ENCODE peak calls at places on chromosome 19, in ten cellular contexts. J is CD4-positive, alpha-beta T cell; X is uterus; A is thoracic aorta; S is mesendoderm; O is RWPE1; R is breast epithelium; G is IMR-90; Z is tibial nerve; H is lower lobe of right lung. T is an unnamed sample.

GRCh38 chr19:32702010-32702409 is 10.4 kb downstream of the NUDT19 start:
- DNase-seq in J (no peak), X (no peak), A (no peak), S (peak), O (no peak), R (no peak), G (no peak), Z (no peak), H (no peak), T (no peak)

GRCh38 chr19:29259153-29259552 is 46.2 kb upstream of the UQCRFS1 start:
- DNase-seq in J (no peak), X (no peak), A (no peak), S (peak), O (no peak), R (no peak), G (no peak), Z (no peak), H (no peak), T (no peak)

GRCh38 chr19:23328211-23328610 is 67.1 kb downstream of the ZNF91 start:
- DNase-seq in J (no peak), X (no peak), A (no peak), S (no peak), O (no peak), R (no peak), G (no peak), Z (no peak), H (no peak), T (no peak)

GRCh38 chr19:28289294-28290063 is 923.5 kb downstream of the UQCRFS1 start:
- DNase-seq in J (no peak), X (no peak), A (no peak), S (no peak), O (no peak), R (no peak), G (no peak), Z (no peak), H (no peak), T (peak)

GRCh38 chr19:10006335-10006708 is 4.0 kb downstream of the COL5A3 start:
- DNase-seq in J (no peak), X (peak), A (no peak), S (no peak), O (no peak), R (peak), G (peak), Z (no peak), H (no peak), T (peak)

GRCh38 chr19:35596366-35596999 is 10.5 kb downstream of the PMIS2 start:
- DNase-seq in J (no peak), X (no peak), A (no peak), S (peak), O (peak), R (no peak), G (no peak), Z (no peak), H (no peak), T (no peak)

GRCh38 chr19:49871349-49871985 is 4.1 kb upstream of the PNKP start:
- DNase-seq in J (no peak), X (no peak), A (no peak), S (no peak), O (no peak), R (no peak), G (no peak), Z (no peak), H (no peak), T (no peak)

GRCh38 chr19:14337510-14337909 is 43.7 kb upstream of the ADGRE5 start:
- DNase-seq in J (no peak), X (no peak), A (no peak), S (peak), O (peak), R (no peak), G (no peak), Z (no peak), H (peak), T (no peak)

GRCh38 chr19:51327066-51327985 is 14.6 kb downstream of the VSIG10L start:
- DNase-seq in J (no peak), X (no peak), A (no peak), S (peak), O (peak), R (no peak), G (peak), Z (no peak), H (peak), T (no peak)

DNA sequence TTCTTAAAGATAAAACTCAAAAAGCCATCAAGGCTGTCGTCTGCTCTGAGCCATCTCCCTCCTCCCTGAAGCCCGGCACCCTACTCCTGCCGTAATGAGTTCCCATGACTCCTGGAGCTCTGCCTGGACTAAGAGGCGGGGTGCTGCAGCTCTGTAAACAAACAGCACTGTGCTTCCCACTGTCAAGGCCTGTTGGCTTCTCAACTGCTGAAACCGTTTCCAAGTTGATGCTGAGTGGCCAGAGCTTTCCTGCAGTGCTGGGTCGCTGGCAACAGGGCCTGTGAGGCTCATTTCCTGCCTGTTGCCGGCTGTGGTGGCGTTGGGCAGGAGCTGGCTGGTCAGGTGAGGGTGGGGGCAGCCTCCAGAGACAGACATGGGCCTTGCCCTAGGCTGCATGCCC is 26.7 kb upstream of the ISYNA1 start:
- DNase-seq in J (no peak), X (peak), A (peak), S (no peak), O (no peak), R (peak), G (peak), Z (peak), H (peak), T (peak)
- H3K27ac ChIP-seq in J (no peak), X (peak), A (peak), S (no peak), O (peak), R (peak), G (peak), Z (peak), H (peak), T (peak)

GRCh38 chr19:8459095-8459494 is 14.3 kb downstream of the HNRNPM start:
- DNase-seq in J (no peak), X (no peak), A (no peak), S (no peak), O (no peak), R (no peak), G (no peak), Z (no peak), H (no peak), T (no peak)

GRCh38 chr19:8457802-8458201 is 13.0 kb downstream of the HNRNPM start:
- DNase-seq in J (no peak), X (no peak), A (no peak), S (no peak), O (no peak), R (no peak), G (no peak), Z (no peak), H (no peak), T (no peak)

GRCh38 chr19:8457209-8457608 is 12.4 kb downstream of the HNRNPM start:
- DNase-seq in J (no peak), X (no peak), A (no peak), S (no peak), O (no peak), R (no peak), G (no peak), Z (no peak), H (no peak), T (no peak)

GRCh38 chr19:8459520-8460260 is 14.9 kb downstream of the HNRNPM start:
- DNase-seq in J (no peak), X (no peak), A (no peak), S (no peak), O (peak), R (no peak), G (peak), Z (no peak), H (no peak), T (no peak)

DNA sequence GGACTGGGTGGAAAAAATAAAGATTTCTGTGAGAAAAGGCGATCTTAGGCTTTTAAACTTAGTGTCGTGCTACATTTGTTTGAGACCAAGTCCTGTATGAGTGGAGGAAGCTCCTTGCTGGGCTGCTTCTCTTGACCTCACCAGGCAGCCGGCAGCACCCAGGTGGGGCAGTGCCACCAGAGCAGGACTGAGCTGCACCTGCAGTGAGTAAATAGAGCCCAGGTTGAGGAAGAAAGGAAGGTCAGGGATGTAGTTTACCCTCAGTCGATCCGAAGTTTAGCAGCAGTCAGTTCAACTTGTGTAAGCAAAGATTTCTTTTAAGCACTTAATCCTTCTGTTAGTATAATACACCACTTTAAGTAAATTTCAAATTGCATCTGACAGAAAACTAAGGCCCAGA is 13.6 kb downstream of the HNRNPM start:
- DNase-seq in J (no peak), X (no peak), A (no peak), S (no peak), O (no peak), R (no peak), G (no peak), Z (no peak), H (no peak), T (no peak)
- H3K27ac ChIP-seq in J (no peak), X (no peak), A (peak), S (no peak), O (peak), R (no peak), G (peak), Z (no peak), H (no peak), T (no peak)

GRCh38 chr19:2080336-2080988 is 15.7 kb downstream of the MOB3A start:
- DNase-seq in J (no peak), X (no peak), A (no peak), S (no peak), O (no peak), R (no peak), G (no peak), Z (no peak), H (no peak), T (no peak)
- H3K27ac ChIP-seq in J (peak), X (no peak), A (no peak), S (no peak), O (peak), R (no peak), G (no peak), Z (peak), H (no peak), T (no peak)

GRCh38 chr19:38974599-38975213 is 836 bp downstream of the FBXO17 start:
- DNase-seq in J (no peak), X (no peak), A (no peak), S (no peak), O (no peak), R (no peak), G (no peak), Z (no peak), H (no peak), T (no peak)
- H3K27ac ChIP-seq in J (no peak), X (peak), A (peak), S (no peak), O (peak), R (peak), G (peak), Z (peak), H (peak), T (no peak)

DNA sequence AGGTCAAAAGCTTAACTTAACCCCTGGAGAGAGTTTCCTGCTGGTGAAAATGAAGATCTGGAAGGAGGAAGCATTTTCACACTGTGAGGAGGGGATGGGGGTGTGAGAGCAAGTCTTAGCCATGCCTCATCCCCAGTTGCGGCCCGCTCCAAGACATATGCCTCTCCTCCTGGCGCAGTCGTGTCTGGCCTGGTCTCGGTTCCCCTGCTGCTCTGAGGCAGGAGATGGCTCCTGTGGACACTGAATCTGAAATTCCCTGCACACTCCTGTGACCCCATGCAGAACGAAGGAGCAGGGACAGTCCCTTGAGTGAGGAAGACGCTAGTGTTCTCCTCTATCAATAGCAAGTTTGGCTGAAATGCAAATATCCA is 350 bp upstream of the ZNF69 start:
- DNase-seq in J (no peak), X (no peak), A (no peak), S (peak), O (no peak), R (no peak), G (no peak), Z (no peak), H (no peak), T (no peak)
- H3K27ac ChIP-seq in J (peak), X (peak), A (peak), S (peak), O (peak), R (peak), G (peak), Z (peak), H (peak), T (peak)

GRCh38 chr19:1098177-1099051 is 3.2 kb upstream of the POLR2E start:
- DNase-seq in J (no peak), X (no peak), A (no peak), S (no peak), O (peak), R (no peak), G (peak), Z (no peak), H (peak), T (no peak)
- H3K27ac ChIP-seq in J (no peak), X (peak), A (peak), S (no peak), O (peak), R (peak), G (peak), Z (peak), H (peak), T (no peak)